ENCODE peak calls at places on chromosomes 11 and 22, in six cellular contexts. O, R, T, Z, D and B are unnamed samples.

GRCh38 chr22:19959587-19960490 is 18.2 kb upstream of the TXNRD2 start:
- DNase-seq in O (no peak), R (no peak), D (no peak), Z (peak; percentile 71), T (no peak), B (no peak)

GRCh38 chr11:116948375-116948774 is 111.0 kb upstream of the APOA1 start:
- DNase-seq in T (no peak), Z (peak; percentile 36), D (no peak), R (no peak), O (no peak), B (peak; percentile 80)

GRCh38 chr11:110531056-110531756 is 101.5 kb downstream of the FDX1 start:
- DNase-seq in T (no peak), O (no peak), D (no peak), R (no peak), Z (no peak), B (no peak)

GRCh38 chr11:61959678-61960077 is 7.8 kb downstream of the FTH1 start:
- DNase-seq in O (no peak), R (no peak), D (no peak), T (no peak), Z (no peak), B (no peak)

GRCh38 chr22:17862646-17863181 is 88.4 kb upstream of the BID start:
- DNase-seq in R (no peak), O (no peak), T (no peak), D (no peak), Z (no peak), B (no peak)

GRCh38 chr11:134275534-134276395 is at the start of gene GLB1L3:
- DNase-seq in R (peak; percentile 76), Z (peak; percentile 31), D (no peak), T (peak; percentile 53), O (peak; percentile 85), B (no peak)

GRCh38 chr11:65205602-65205967 is 23.9 kb downstream of the CAPN1 start:
- DNase-seq in T (peak; percentile 9), R (no peak), O (no peak), D (no peak), Z (no peak), B (no peak)

GRCh38 chr11:111408789-111409727 is 30.0 kb upstream of the POU2AF1 start:
- DNase-seq in D (no peak), R (no peak), T (no peak), O (no peak), Z (peak; percentile 10), B (no peak)

GRCh38 chr11:2588809-2589537 is 110.8 kb downstream of the KCNQ1OT1 start:
- DNase-seq in R (no peak), O (no peak), Z (no peak), T (no peak), D (no peak), B (no peak)

GRCh38 chr11:116840224-116840745 is 2.9 kb upstream of the APOA1 start:
- DNase-seq in D (no peak), R (peak; percentile 32), T (peak; percentile 50), Z (no peak), O (no peak), B (no peak)

GRCh38 chr22:28112548-28113043 is 193.5 kb upstream of the PITPNB start:
- DNase-seq in R (peak; percentile 89), O (no peak), D (peak; percentile 58), T (peak; percentile 40), Z (peak; percentile 62), B (no peak)

GRCh38 chr11:132365650-132366049 is 995.2 kb downstream of the NTM start:
- DNase-seq in O (no peak), Z (no peak), R (no peak), D (no peak), T (no peak), B (no peak)

GRCh38 chr11:100545970-100546369 is 141.1 kb upstream of the ARHGAP42 start:
- DNase-seq in T (no peak), O (no peak), Z (no peak), D (no peak), R (no peak), B (no peak)

GRCh38 chr11:36015806-36016205 is 71.9 kb downstream of the LDLRAD3 start:
- DNase-seq in R (peak; percentile 29), T (no peak), Z (no peak), D (no peak), O (no peak), B (no peak)

GRCh38 chr11:33630936-33631748 is 69.5 kb downstream of the C11orf91 start:
- DNase-seq in O (no peak), R (no peak), Z (no peak), D (no peak), T (no peak), B (peak; percentile 39)

GRCh38 chr11:65911682-65912568 is 6.9 kb downstream of the C11orf68 start:
- DNase-seq in D (no peak), Z (peak; percentile 81), O (peak; percentile 73), T (peak; percentile 79), R (peak; percentile 87), B (no peak)

GRCh38 chr11:107624983-107625779 is 34.2 kb downstream of the ELMOD1 start:
- DNase-seq in D (no peak), R (no peak), T (no peak), Z (no peak), O (no peak), B (no peak)

GRCh38 chr11:125049393-125049792 is 13.7 kb upstream of the SLC37A2 start:
- DNase-seq in O (no peak), T (no peak), R (no peak), D (no peak), Z (no peak), B (no peak)

GRCh38 chr11:20363149-20363499 is 390 bp upstream of the HTATIP2 start:
- DNase-seq in Z (no peak), T (no peak), O (no peak), D (no peak), R (no peak), B (no peak)

GRCh38 chr11:108635106-108635505 is 29.8 kb upstream of the DDX10 start:
- DNase-seq in Z (no peak), D (no peak), T (no peak), R (peak; percentile 74), O (no peak), B (peak; percentile 93)

GRCh38 chr22:37044634-37045625 is 6.6 kb upstream of the KCTD17 start:
- DNase-seq in T (no peak), R (no peak), D (no peak), Z (no peak), O (no peak), B (no peak)

GRCh38 chr11:122509091-122509490 is 146.4 kb upstream of the UBASH3B start:
- DNase-seq in T (no peak), D (no peak), Z (no peak), R (no peak), O (no peak), B (no peak)

GRCh38 chr11:131331546-131331945 is 38.9 kb upstream of the NTM start:
- DNase-seq in Z (no peak), O (no peak), D (no peak), R (no peak), T (no peak), B (no peak)

GRCh38 chr22:29715240-29715639 is 4.6 kb upstream of the CABP7 start:
- DNase-seq in R (no peak), T (no peak), Z (no peak), D (no peak), O (no peak), B (no peak)

GRCh38 chr22:42439021-42439420 is 6.8 kb upstream of the NFAM1 start:
- DNase-seq in O (no peak), Z (no peak), T (no peak), R (no peak), D (no peak), B (no peak)

GRCh38 chr22:36220457-36220921 is 18.8 kb downstream of the APOL2 start:
- DNase-seq in R (peak; percentile 47), T (peak; percentile 54), O (no peak), Z (peak; percentile 29), D (no peak), B (peak; percentile 38)

GRCh38 chr11:72739240-72740059 is 12.8 kb downstream of the ARAP1 start:
- DNase-seq in O (no peak), Z (no peak), D (no peak), T (no peak), R (no peak), B (no peak)

GRCh38 chr11:72735495-72736027 is 16.6 kb downstream of the ARAP1 start:
- DNase-seq in O (no peak), Z (peak; percentile 97), R (peak; percentile 98), T (peak; percentile 71), D (no peak), B (peak; percentile 79)

GRCh38 chr11:72738199-72739141 is 13.7 kb downstream of the ARAP1 start:
- DNase-seq in Z (peak; percentile 67), O (no peak), T (no peak), R (peak; percentile 77), D (no peak), B (peak; percentile 65)

GRCh38 chr11:72736452-72737069 is 15.6 kb downstream of the ARAP1 start:
- DNase-seq in R (peak; percentile 76), Z (peak; percentile 90), O (no peak), T (no peak), D (no peak), B (peak; percentile 39)

GRCh38 chr11:72737341-72737740 is 14.9 kb downstream of the ARAP1 start:
- DNase-seq in O (no peak), D (no peak), Z (no peak), T (no peak), R (no peak), B (no peak)
- H2AK5ac ChIP-seq in O (no peak overlapping the region), D (no peak overlapping the region), Z (no peak overlapping the region), T (no peak overlapping the region), R (no peak overlapping the region), B (no peak overlapping the region)

DNA sequence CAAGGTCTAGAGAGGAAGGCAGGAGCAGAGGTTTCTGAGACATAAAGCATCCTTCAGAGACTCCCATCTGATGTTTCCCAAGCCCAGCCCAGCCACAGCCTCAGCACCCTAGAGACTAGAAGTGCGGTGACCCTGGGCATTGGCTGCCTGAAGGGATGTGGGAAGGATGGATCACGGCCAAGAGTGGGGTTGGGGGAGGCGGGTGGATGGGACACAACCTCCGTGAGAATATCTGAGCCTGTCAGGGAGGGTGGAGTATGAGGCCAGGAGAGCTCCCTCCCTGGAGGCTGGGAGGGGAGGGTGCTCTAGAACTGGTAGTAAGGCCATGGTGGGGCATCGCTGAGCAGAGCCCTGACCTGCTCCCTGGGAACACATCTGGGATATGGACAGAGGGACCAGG is 71.4 kb downstream of the CSNK2A3 start:
- DNase-seq in Z (no peak), D (no peak), O (no peak), R (no peak), T (no peak), B (no peak)
- H2AK5ac ChIP-seq in Z (no peak overlapping the region), D (peak overlapping the region; percentile 3), O (peak overlapping the region; percentile 65), R (no peak overlapping the region), T (no peak overlapping the region), B (no peak overlapping the region)

GRCh38 chr11:69487391-69487790 is 5.9 kb downstream of the LINC01488 start:
- DNase-seq in D (no peak), Z (no peak), T (no peak), R (no peak), O (no peak), B (no peak)
- H2AK5ac ChIP-seq in D (peak overlapping the region; percentile 90), Z (no peak overlapping the region), T (no peak overlapping the region), R (no peak overlapping the region), O (no peak overlapping the region), B (peak overlapping the region; percentile 50)

DNA sequence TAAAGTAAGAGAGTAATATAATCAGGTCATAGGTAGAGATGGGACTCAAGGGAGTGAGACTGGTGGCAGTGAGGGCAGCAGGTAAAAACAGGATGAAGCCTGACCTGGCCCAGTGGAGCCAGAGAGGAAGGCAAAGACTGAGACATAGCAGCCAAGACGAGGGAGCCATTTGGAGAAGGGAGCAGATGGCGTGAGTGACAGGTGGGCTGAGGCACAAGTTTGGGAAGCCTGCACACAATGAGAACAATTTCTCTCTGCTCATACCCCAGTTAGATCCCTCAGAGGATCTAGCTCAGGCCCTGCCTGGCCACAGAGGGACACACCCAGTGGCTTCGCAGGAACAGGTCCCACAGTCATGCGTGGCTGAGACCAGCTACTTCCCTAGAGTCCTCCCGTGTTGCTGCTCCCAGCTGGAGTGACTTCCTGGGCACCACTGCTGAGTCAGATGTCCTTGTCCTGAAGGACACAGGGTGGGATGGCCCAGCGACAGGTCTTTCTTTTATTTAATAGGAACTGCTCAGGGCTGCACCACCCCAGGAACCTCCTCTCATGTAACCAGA is 33.3 kb upstream of the LYVE1 start:
- DNase-seq in D (no peak), R (no peak), O (no peak), Z (no peak), T (no peak), B (no peak)
- H2AK5ac ChIP-seq in D (no peak overlapping the region), R (no peak overlapping the region), O (no peak overlapping the region), Z (no peak overlapping the region), T (no peak overlapping the region), B (no peak overlapping the region)